ENCODE peak calls at places on chromosomes 11 and 22, in six cellular contexts. I is spleen, W is aorta, M is fibroblast of pulmonary artery, F is psoas muscle, V is AG04449. Z is an unnamed sample.

GRCh38 chr22:43839781-43840180 is 22.5 kb downstream of the SULT4A1 start:
- DNase-seq in I (no peak), M (no peak), F (peak; percentile 28), W (no peak), V (no peak), Z (no peak)

GRCh38 chr11:95863486-95864140 is 60.3 kb downstream of the MTMR2 start:
- DNase-seq in W (no peak), V (peak; percentile 63), I (no peak), F (no peak), M (peak; percentile 76), Z (peak; percentile 79)

GRCh38 chr22:50047346-50047745 is 10.8 kb downstream of the TTLL8 start:
- DNase-seq in W (peak; percentile 35), F (no peak), V (no peak), M (no peak), I (no peak), Z (no peak)

GRCh38 chr11:117979481-117980211 is 6.5 kb upstream of the IL10RA start:
- DNase-seq in I (peak; percentile 71), W (no peak), M (no peak), V (no peak), F (no peak), Z (no peak)

GRCh38 chr11:47233989-47234668 is 14.5 kb downstream of the ACP2 start:
- DNase-seq in V (no peak), F (peak; percentile 59), W (no peak), I (no peak), M (peak; percentile 74), Z (peak; percentile 50)

GRCh38 chr11:11446562-11446961 is 93.5 kb upstream of the CSNK2A3 start:
- DNase-seq in F (no peak), W (no peak), I (no peak), M (no peak), V (no peak), Z (no peak)

GRCh38 chr11:62879150-62879549 is 1.5 kb upstream of the SLC3A2 start:
- DNase-seq in V (no peak), W (no peak), M (peak; percentile 42), I (no peak), F (no peak), Z (no peak)

GRCh38 chr11:117874253-117874909 is 2.1 kb downstream of the FXYD6 start:
- DNase-seq in V (no peak), M (no peak), I (no peak), F (no peak), W (no peak), Z (no peak)

GRCh38 chr11:119709638-119710346 is 19.2 kb downstream of the NECTIN1 start:
- DNase-seq in W (no peak), F (no peak), I (peak; percentile 65), M (peak; percentile 56), V (no peak), Z (peak; percentile 8)

GRCh38 chr11:126499124-126499752 is 143.8 kb downstream of the ST3GAL4 start:
- DNase-seq in W (no peak), F (peak; percentile 39), M (no peak), V (no peak), I (peak; percentile 27), Z (no peak)

GRCh38 chr11:44305149-44305642 is 4.7 kb downstream of the ALX4 start:
- DNase-seq in I (no peak), V (no peak), F (no peak), M (no peak), W (no peak), Z (peak; percentile 48)

GRCh38 chr22:38700271-38700788 is 413 bp downstream of the JOSD1 start:
- DNase-seq in I (peak; percentile 96), V (no peak), M (peak; percentile 67), F (peak; percentile 81), W (peak; percentile 84), Z (peak; percentile 78)

GRCh38 chr11:11612439-11612838 is 9.4 kb downstream of the GALNT18 start:
- DNase-seq in M (no peak), F (no peak), I (no peak), W (no peak), V (no peak), Z (no peak)

GRCh38 chr11:19868281-19868821 is 155.7 kb downstream of the NAV2 start:
- DNase-seq in F (peak; percentile 73), M (peak; percentile 98), I (no peak), W (peak; percentile 59), V (peak; percentile 59), Z (peak; percentile 30)

GRCh38 chr11:95688501-95689222 is 100.9 kb downstream of the FAM76B start:
- DNase-seq in F (no peak), I (no peak), V (no peak), M (no peak), W (no peak), Z (no peak)

GRCh38 chr11:48193876-48194275 is 22.7 kb upstream of the OR4B1 start:
- DNase-seq in F (no peak), I (no peak), M (no peak), W (no peak), V (peak; percentile 61), Z (peak; percentile 7)

GRCh38 chr11:48013269-48013901 is 33.0 kb downstream of the PTPRJ start:
- DNase-seq in V (no peak), I (peak; percentile 93), M (peak; percentile 47), F (no peak), W (no peak), Z (no peak)

GRCh38 chr11:115530752-115531151 is 26.5 kb upstream of the CADM1 start:
- DNase-seq in I (no peak), W (no peak), F (no peak), M (no peak), V (no peak), Z (no peak)

GRCh38 chr22:22886546-22886945 is 1.1 kb upstream of the IGLL5 start:
- DNase-seq in I (no peak), V (no peak), F (no peak), W (no peak), M (no peak), Z (no peak)

GRCh38 chr11:57474017-57474750 is 13.9 kb downstream of the RTN4RL2 start:
- DNase-seq in V (no peak), W (no peak), M (no peak), I (peak; percentile 81), F (no peak), Z (no peak)

GRCh38 chr11:94513091-94513490 is 830 bp downstream of the C11orf97 start:
- DNase-seq in M (no peak), I (no peak), F (no peak), V (no peak), W (no peak), Z (no peak)

GRCh38 chr11:64787526-64788320 is 9.4 kb upstream of the SF1 start:
- DNase-seq in F (peak; percentile 72), I (peak; percentile 90), V (no peak), M (peak; percentile 64), W (peak; percentile 70), Z (peak; percentile 64)

GRCh38 chr22:39150848-39151215 is 1.6 kb downstream of the CBX7 start:
- DNase-seq in W (no peak), F (no peak), V (no peak), I (peak; percentile 51), M (no peak), Z (no peak)

GRCh38 chr11:44781697-44782096 is 54.9 kb downstream of the TSPAN18 start:
- DNase-seq in F (no peak), I (no peak), W (no peak), M (no peak), V (no peak), Z (no peak)

GRCh38 chr22:49765951-49766350 is 61.7 kb downstream of the BRD1 start:
- DNase-seq in I (peak; percentile 69), M (no peak), V (no peak), F (peak; percentile 53), W (peak; percentile 30), Z (no peak)

GRCh38 chr11:71977743-71978418 is 20.8 kb upstream of the IL18BP start:
- DNase-seq in I (no peak), F (no peak), M (peak; percentile 71), V (no peak), W (peak; percentile 60), Z (peak; percentile 80)

GRCh38 chr22:49951986-49952896 is 8.3 kb upstream of the PIM3 start:
- DNase-seq in W (no peak), V (peak; percentile 54), M (peak; percentile 89), I (no peak), F (no peak), Z (peak; percentile 56)

GRCh38 chr11:60866911-60867870 is at the start of gene ZP1:
- DNase-seq in V (no peak), F (peak; percentile 41), M (no peak), I (peak; percentile 56), W (no peak), Z (no peak)

GRCh38 chr22:30497466-30498150 is 7.9 kb downstream of the SEC14L4 start:
- DNase-seq in I (no peak), M (no peak), F (no peak), V (no peak), W (no peak), Z (no peak)

GRCh38 chr22:20956258-20957117 is 10.6 kb upstream of the AIFM3 start:
- DNase-seq in W (no peak), M (peak; percentile 22), F (peak; percentile 50), V (no peak), I (no peak), Z (peak; percentile 19)

DNA sequence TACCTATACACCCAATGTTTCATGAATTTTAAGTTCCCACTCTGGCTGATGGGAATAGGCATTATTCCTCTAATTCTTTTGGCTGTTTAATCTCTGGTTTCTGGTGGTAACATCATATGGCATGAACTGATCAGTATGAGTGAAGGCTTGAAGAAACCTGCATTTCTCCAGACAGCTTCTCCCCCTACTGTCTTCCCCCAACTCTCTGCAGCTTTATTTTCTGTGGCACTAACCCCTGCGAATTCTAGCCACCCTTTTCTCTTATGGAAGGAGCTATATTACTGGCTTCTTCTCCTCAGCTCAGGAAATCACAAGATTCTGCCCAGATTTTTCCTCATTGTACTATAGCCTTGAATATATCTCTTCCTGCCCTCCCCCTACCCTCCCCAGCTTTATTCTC is 57.1 kb downstream of the CASP12 start:
- DNase-seq in M (no peak), F (no peak), V (no peak), I (no peak), W (no peak), Z (no peak)
- H3K4me3 ChIP-seq in M (no peak overlapping the region), F (no peak overlapping the region), V (no peak overlapping the region), I (no peak overlapping the region), W (no peak overlapping the region), Z (no peak overlapping the region)

GRCh38 chr11:70661763-70662501 is 263.6 kb downstream of the CTTN start:
- DNase-seq in W (no peak), F (no peak), I (no peak), V (no peak), M (no peak), Z (peak; percentile 30)
- H3K4me3 ChIP-seq in W (no peak overlapping the region), F (peak overlapping the region; percentile 51), I (no peak overlapping the region), V (peak overlapping the region; percentile 25), M (no peak overlapping the region), Z (peak overlapping the region; percentile 77)

GRCh38 chr11:14642873-14643696 is 519 bp upstream of the PDE3B start:
- DNase-seq in I (peak; percentile 76), M (no peak), W (no peak), F (no peak), V (no peak), Z (no peak)
- H3K4me3 ChIP-seq in I (peak overlapping the region; percentile 75), M (peak overlapping the region; percentile 65), W (peak overlapping the region; percentile 43), F (peak overlapping the region; percentile 87), V (peak overlapping the region; percentile 59), Z (peak overlapping the region; percentile 91)

DNA sequence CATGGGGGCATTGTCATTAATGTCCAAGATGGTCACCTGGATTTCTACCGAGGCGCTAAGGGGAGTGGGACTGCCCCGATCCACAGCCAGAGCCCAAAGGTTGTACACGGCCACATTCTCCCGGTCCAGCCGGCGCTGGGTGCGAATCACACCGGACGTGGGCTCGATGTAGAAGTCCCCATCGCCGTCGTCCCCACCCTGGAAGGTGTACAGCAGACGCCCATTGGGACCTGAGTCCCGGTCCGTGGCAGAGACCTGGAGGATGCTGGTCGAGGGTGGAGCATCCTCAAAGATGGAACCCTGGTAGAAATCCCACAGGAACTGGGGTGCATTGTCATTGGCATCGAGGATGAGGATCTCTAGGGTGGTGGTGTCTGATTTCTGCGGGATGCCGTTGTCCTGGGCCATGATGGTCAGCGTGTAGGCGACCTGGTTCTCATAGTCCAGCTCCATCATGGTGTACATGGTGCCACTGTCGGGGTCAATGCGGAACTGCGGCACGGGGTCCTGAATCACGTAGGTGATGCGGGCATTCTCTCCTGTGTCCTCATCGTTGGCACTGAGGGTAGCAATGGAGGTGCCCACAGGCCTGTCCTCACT is 3.1 kb downstream of the CELSR1 start:
- DNase-seq in V (no peak), I (no peak), F (no peak), W (no peak), M (no peak), Z (no peak)
- H3K4me3 ChIP-seq in V (no peak overlapping the region), I (no peak overlapping the region), F (no peak overlapping the region), W (no peak overlapping the region), M (no peak overlapping the region), Z (no peak overlapping the region)

Z was measured in adipocyte.